ENCODE peak calls at places on chromosomes 13 and 19, in seven cellular contexts. One of them, this sample, is unnamed.

GRCh38 chr19:10478903-10479384 is 24.2 kb downstream of the KEAP1 start:
- DNase-seq in renal cortical epithelial cell: peak; percentile 80
- DNase-seq in fibroblast of lung: peak; percentile 86
- DNase-seq in NCI-H82: peak; percentile 96
- DNase-seq in frontal cortex: peak; percentile 85
- DNase-seq in amniotic stem cell: no peak
- DNase-seq in activated CD8-positive, alpha-beta memory T cell treated with anti-CD3 and anti-CD28 coated beads, Interleukin-2, amount 50 U/mL, for 4 hours: peak; percentile 89
- DNase-seq in this sample: peak; percentile 95

GRCh38 chr19:30854661-30855060 is 482.5 kb downstream of the ZNF536 start:
- DNase-seq in frontal cortex: no peak
- DNase-seq in NCI-H82: no peak
- DNase-seq in fibroblast of lung: no peak
- DNase-seq in amniotic stem cell: no peak
- DNase-seq in renal cortical epithelial cell: no peak
- DNase-seq in activated CD8-positive, alpha-beta memory T cell treated with anti-CD3 and anti-CD28 coated beads, Interleukin-2, amount 50 U/mL, for 4 hours: no peak
- DNase-seq in this sample: no peak

GRCh38 chr13:101942038-101942437 is 459.8 kb downstream of the FGF14 start:
- DNase-seq in NCI-H82: peak; percentile 92
- DNase-seq in renal cortical epithelial cell: peak; percentile 59
- DNase-seq in activated CD8-positive, alpha-beta memory T cell treated with anti-CD3 and anti-CD28 coated beads, Interleukin-2, amount 50 U/mL, for 4 hours: no peak
- DNase-seq in frontal cortex: no peak
- DNase-seq in fibroblast of lung: peak; percentile 59
- DNase-seq in amniotic stem cell: no peak
- DNase-seq in this sample: no peak

GRCh38 chr19:13044160-13044853 is 49.0 kb downstream of the NFIX start:
- DNase-seq in amniotic stem cell: no peak
- DNase-seq in fibroblast of lung: no peak
- DNase-seq in frontal cortex: no peak
- DNase-seq in NCI-H82: no peak
- DNase-seq in activated CD8-positive, alpha-beta memory T cell treated with anti-CD3 and anti-CD28 coated beads, Interleukin-2, amount 50 U/mL, for 4 hours: peak; percentile 65
- DNase-seq in renal cortical epithelial cell: peak; percentile 13
- DNase-seq in this sample: no peak

GRCh38 chr13:65456150-65456912 is 1773.8 kb downstream of the PCDH9 start:
- DNase-seq in renal cortical epithelial cell: no peak
- DNase-seq in activated CD8-positive, alpha-beta memory T cell treated with anti-CD3 and anti-CD28 coated beads, Interleukin-2, amount 50 U/mL, for 4 hours: no peak
- DNase-seq in NCI-H82: no peak
- DNase-seq in frontal cortex: no peak
- DNase-seq in fibroblast of lung: no peak
- DNase-seq in amniotic stem cell: no peak
- DNase-seq in this sample: no peak

GRCh38 chr19:12788682-12789097 is 2.6 kb upstream of the JUNB start:
- DNase-seq in fibroblast of lung: peak; percentile 63
- DNase-seq in NCI-H82: peak; percentile 95
- DNase-seq in frontal cortex: no peak
- DNase-seq in renal cortical epithelial cell: peak; percentile 66
- DNase-seq in activated CD8-positive, alpha-beta memory T cell treated with anti-CD3 and anti-CD28 coated beads, Interleukin-2, amount 50 U/mL, for 4 hours: no peak
- DNase-seq in amniotic stem cell: no peak
- DNase-seq in this sample: peak; percentile 85

GRCh38 chr13:108257238-108257637 is 12.3 kb upstream of the TNFSF13B start:
- DNase-seq in renal cortical epithelial cell: no peak
- DNase-seq in NCI-H82: no peak
- DNase-seq in activated CD8-positive, alpha-beta memory T cell treated with anti-CD3 and anti-CD28 coated beads, Interleukin-2, amount 50 U/mL, for 4 hours: no peak
- DNase-seq in amniotic stem cell: no peak
- DNase-seq in fibroblast of lung: no peak
- DNase-seq in frontal cortex: no peak
- DNase-seq in this sample: no peak

GRCh38 chr13:45226024-45226423 is 25.2 kb upstream of the KCTD4 start:
- DNase-seq in amniotic stem cell: no peak
- DNase-seq in fibroblast of lung: no peak
- DNase-seq in renal cortical epithelial cell: no peak
- DNase-seq in frontal cortex: no peak
- DNase-seq in activated CD8-positive, alpha-beta memory T cell treated with anti-CD3 and anti-CD28 coated beads, Interleukin-2, amount 50 U/mL, for 4 hours: no peak
- DNase-seq in NCI-H82: no peak
- DNase-seq in this sample: no peak

GRCh38 chr13:42894765-42895181 is 97.3 kb downstream of the EPSTI1 start:
- DNase-seq in activated CD8-positive, alpha-beta memory T cell treated with anti-CD3 and anti-CD28 coated beads, Interleukin-2, amount 50 U/mL, for 4 hours: no peak
- DNase-seq in renal cortical epithelial cell: peak; percentile 52
- DNase-seq in frontal cortex: no peak
- DNase-seq in amniotic stem cell: no peak
- DNase-seq in fibroblast of lung: peak; percentile 85
- DNase-seq in NCI-H82: no peak
- DNase-seq in this sample: no peak

This sample was measured in activated effector memory CD4-positive, alpha-beta T cell treated with anti-CD3 and anti-CD28 coated beads, Interleukin-2, amount 50 U/mL, for 16 hours.